ENCODE peak calls at places on chromosomes 1 and 21, in six cellular contexts. Q is CD4-positive, CD25-positive, alpha-beta regulatory T cell; I is naive thymus-derived CD4-positive, alpha-beta T cell; W is NT2/D1; N is kidney glomerular epithelial cell; Y is stimulated activated CD4-positive, alpha-beta T cell treated with anti-CD3 and anti-CD28 coated beads, Interleukin-1b, Interleukin-23, amount 100 ng/mL, for 24 hours. M is an unnamed sample.

GRCh38 chr1:38941093-38941492 is 537 bp downstream of the RHBDL2 start:
- DNase-seq in N (no peak), I (no peak), Y (no peak), W (no peak), Q (no peak), M (no peak)

GRCh38 chr21:34967509-34968289 is 81.4 kb downstream of the RUNX1 start:
- DNase-seq in W (no peak), Y (no peak), Q (no peak), N (no peak), I (no peak), M (peak; percentile 47)

GRCh38 chr1:236734141-236734765 is 48.0 kb downstream of the ACTN2 start:
- DNase-seq in N (peak; percentile 54), Q (no peak), I (no peak), Y (no peak), W (no peak), M (no peak)

GRCh38 chr1:2050482-2050792 is 226 bp downstream of the PRKCZ start:
- DNase-seq in I (no peak), N (peak; percentile 64), Q (no peak), Y (no peak), W (no peak), M (no peak)

GRCh38 chr1:202161151-202162048 is 998 bp upstream of the PTPN7 start:
- DNase-seq in Q (no peak), W (no peak), I (no peak), Y (no peak), N (no peak), M (no peak)

GRCh38 chr21:15122241-15122640 is 57.4 kb upstream of the NRIP1 start:
- DNase-seq in Q (no peak), N (no peak), W (no peak), I (no peak), Y (no peak), M (no peak)

GRCh38 chr1:48773133-48773532 is 3.6 kb downstream of the BEND5 start:
- DNase-seq in W (no peak), Y (no peak), I (no peak), Q (no peak), N (no peak), M (no peak)

GRCh38 chr1:202926578-202927491 is at the start of gene KLHL12:
- DNase-seq in I (peak; percentile 88), N (peak; percentile 83), Y (peak; percentile 84), W (peak; percentile 99), Q (peak; percentile 94), M (peak; percentile 98)

GRCh38 chr1:32538887-32539583 is at the start of gene ZBTB8A:
- DNase-seq in Q (no peak), W (peak; percentile 40), Y (no peak), N (peak; percentile 75), I (no peak), M (peak; percentile 61)